ENCODE peak calls at places on chromosomes 4 and X, in nine cellular contexts. B is effector CD8-positive, alpha-beta T cell; E is AG09309; P is NCI-H524 treated with DMSO at 0.1 percent for 48 hours; A is pulmonary artery endothelial cell; W is activated naive CD4-positive, alpha-beta T cell treated with Interleukin-2 at 50 U/mL for 16 hours; I is naive thymus-derived CD8-positive, alpha-beta T cell; K is left lung; J is C1 segment of cervical spinal cord. Z is an unnamed sample.

GRCh38 chr4:175758595-175758994 is 53.5 kb downstream of the GPM6A start:
- DNase-seq in B (no peak), E (no peak), P (no peak), A (no peak), W (no peak), I (no peak), K (no peak), J (no peak), Z (no peak)

GRCh38 chr4:3679851-3680311 is 86.3 kb upstream of the ADRA2C start:
- DNase-seq in B (no peak), E (no peak), P (no peak), A (no peak), W (no peak), I (no peak), K (no peak), J (no peak), Z (no peak)

GRCh38 chr4:152697284-152698011 is 17.7 kb upstream of the TMEM154 start:
- DNase-seq in B (no peak), E (no peak), P (no peak), A (no peak), W (no peak), I (no peak), K (no peak), J (no peak), Z (no peak)

GRCh38 chr4:13126976-13127910 is 356.9 kb downstream of the RAB28 start:
- DNase-seq in B (no peak), E (no peak), P (peak; percentile 2), A (no peak), W (no peak), I (no peak), K (no peak), J (no peak), Z (no peak)

GRCh38 chr4:64899563-64899962 is 490.3 kb upstream of the TECRL start:
- DNase-seq in B (no peak), E (no peak), P (no peak), A (no peak), W (no peak), I (no peak), K (no peak), J (no peak), Z (no peak)

GRCh38 chr4:2794707-2795557 is 2.0 kb downstream of the SH3BP2 start:
- DNase-seq in B (no peak), E (peak; percentile 37), P (no peak), A (no peak), W (no peak), I (no peak), K (peak; percentile 87), J (peak; percentile 28), Z (peak; percentile 3)

GRCh38 chrX:13051529-13052172 is 7.2 kb upstream of the FAM9C start:
- DNase-seq in B (peak; percentile 1), E (no peak), P (no peak), A (peak; percentile 74), W (peak; percentile 6), I (peak; percentile 83), K (no peak), J (no peak), Z (no peak)

GRCh38 chrX:115616943-115617563 is 56.1 kb downstream of the PLS3 start:
- DNase-seq in B (no peak), E (peak; percentile 59), P (no peak), A (no peak), W (no peak), I (no peak), K (no peak), J (no peak), Z (no peak)